ENCODE peak calls at places on chromosomes 4 and X, in seven cellular contexts. P is PC-9, M is cardiac fibroblast, W is heart left ventricle, O is GM12865, X is fibroblast of pulmonary artery, Y is prostate gland. H is an unnamed sample.

GRCh38 chr4:8391972-8392371 is 48.6 kb downstream of the ACOX3 start:
- DNase-seq in P (peak; percentile 78), M (peak; percentile 93), W (peak; percentile 69), O (peak; percentile 84), X (peak; percentile 93), Y (peak; percentile 22), H (no peak)

GRCh38 chr4:337932-338758 is 531 bp downstream of the ZNF141 start:
- DNase-seq in P (no peak), M (peak; percentile 60), W (peak; percentile 36), O (peak; percentile 55), X (peak; percentile 57), Y (peak; percentile 7), H (peak; percentile 77)

GRCh38 chrX:134600714-134601113 is 57.6 kb downstream of the PLAC1 start:
- DNase-seq in P (peak; percentile 83), M (peak; percentile 37), W (no peak), O (peak; percentile 36), X (peak; percentile 41), Y (no peak), H (no peak)

GRCh38 chrX:14064632-14065432 is 35.1 kb upstream of the GEMIN8 start:
- DNase-seq in P (peak; percentile 74), M (peak; percentile 57), W (no peak), O (no peak), X (peak; percentile 68), Y (no peak), H (no peak)

GRCh38 chr4:8374851-8375649 is 65.5 kb downstream of the ACOX3 start:
- DNase-seq in P (no peak), M (no peak), W (no peak), O (no peak), X (no peak), Y (no peak), H (no peak)

GRCh38 chr4:24564488-24564887 is 19.9 kb downstream of the DHX15 start:
- DNase-seq in P (no peak), M (peak; percentile 43), W (no peak), O (no peak), X (peak; percentile 56), Y (no peak), H (no peak)

GRCh38 chr4:110769578-110769977 is 146.7 kb upstream of the PITX2 start:
- DNase-seq in P (no peak), M (no peak), W (no peak), O (no peak), X (no peak), Y (no peak), H (no peak)

GRCh38 chr4:166324321-166324720 is 451.3 kb downstream of the TLL1 start:
- DNase-seq in P (no peak), M (peak; percentile 19), W (no peak), O (peak; percentile 53), X (peak; percentile 38), Y (no peak), H (no peak)

GRCh38 chr4:82358773-82359324 is 14.9 kb downstream of the HNRNPD start:
- DNase-seq in P (no peak), M (no peak), W (no peak), O (no peak), X (no peak), Y (no peak), H (no peak)

GRCh38 chrX:12228862-12229261 is 90.6 kb downstream of the FRMPD4 start:
- DNase-seq in P (no peak), M (no peak), W (no peak), O (no peak), X (no peak), Y (no peak), H (no peak)

GRCh38 chr4:74934016-74934821 is 1.3 kb downstream of the PARM1 start:
- DNase-seq in P (peak; percentile 50), M (peak; percentile 26), W (peak; percentile 22), O (peak; percentile 30), X (peak; percentile 24), Y (peak; percentile 62), H (peak; percentile 67)

GRCh38 chr4:14726441-14727405 is 275.6 kb upstream of the CPEB2 start:
- DNase-seq in P (peak; percentile 89), M (peak; percentile 28), W (no peak), O (peak; percentile 26), X (peak; percentile 40), Y (peak; percentile 38), H (no peak)

GRCh38 chr4:44722001-44722400 is 4.4 kb downstream of the GNPDA2 start:
- DNase-seq in P (no peak), M (no peak), W (no peak), O (no peak), X (no peak), Y (no peak), H (no peak)

GRCh38 chrX:110180928-110181310 is 137.0 kb downstream of the AMMECR1 start:
- DNase-seq in P (peak; percentile 37), M (no peak), W (no peak), O (peak; percentile 68), X (no peak), Y (no peak), H (no peak)

GRCh38 chr4:152780267-152780811 is 585 bp downstream of the ARFIP1 start:
- DNase-seq in P (no peak), M (peak; percentile 36), W (peak; percentile 11), O (no peak), X (peak; percentile 38), Y (peak; percentile 9), H (no peak)

GRCh38 chr4:84470204-84470785 is 28.8 kb downstream of the NKX6-1 start:
- DNase-seq in P (no peak), M (peak; percentile 5), W (no peak), O (peak; percentile 20), X (no peak), Y (no peak), H (no peak)

GRCh38 chr4:81398379-81398778 is 73.3 kb downstream of the RASGEF1B start:
- DNase-seq in P (no peak), M (no peak), W (no peak), O (no peak), X (no peak), Y (no peak), H (no peak)

GRCh38 chr4:110049951-110050925 is 137.6 kb downstream of the EGF start:
- DNase-seq in P (no peak), M (peak; percentile 63), W (peak; percentile 24), O (peak; percentile 71), X (peak; percentile 62), Y (peak; percentile 20), H (no peak)

GRCh38 chr4:177117256-177117655 is 192.4 kb upstream of the NEIL3 start:
- DNase-seq in P (no peak), M (no peak), W (no peak), O (no peak), X (no peak), Y (no peak), H (no peak)

GRCh38 chr4:91448668-91449330 is 855.0 kb upstream of the GRID2 start:
- DNase-seq in P (no peak), M (peak; percentile 48), W (no peak), O (no peak), X (peak; percentile 67), Y (no peak), H (no peak)

GRCh38 chrX:32024072-32024471 is 952.2 kb upstream of the FTHL17 start:
- DNase-seq in P (no peak), M (no peak), W (no peak), O (no peak), X (no peak), Y (no peak), H (no peak)

GRCh38 chr4:67403342-67403741 is 142.0 kb downstream of the CENPC start:
- DNase-seq in P (no peak), M (no peak), W (no peak), O (no peak), X (no peak), Y (no peak), H (no peak)

GRCh38 chrX:2935364-2935748 is 6.2 kb upstream of the ARSD start:
- DNase-seq in P (no peak), M (peak; percentile 34), W (no peak), O (no peak), X (peak; percentile 45), Y (no peak), H (no peak)

GRCh38 chr4:16449381-16449780 is 223.1 kb upstream of the TAPT1 start:
- DNase-seq in P (no peak), M (no peak), W (no peak), O (no peak), X (no peak), Y (no peak), H (no peak)

GRCh38 chr4:8160572-8160971 is 2.0 kb upstream of the ABLIM2 start:
- DNase-seq in P (no peak), M (no peak), W (no peak), O (no peak), X (no peak), Y (no peak), H (no peak)

GRCh38 chrX:1419545-1420355 is 27.8 kb upstream of the SLC25A6 start:
- DNase-seq in P (no peak), M (no peak), W (no peak), O (no peak), X (no peak), Y (no peak), H (no peak)

GRCh38 chr4:159543831-159544230 is 441.0 kb downstream of the RAPGEF2 start:
- DNase-seq in P (no peak), M (no peak), W (no peak), O (no peak), X (no peak), Y (no peak), H (no peak)
- TF ChIP-seq CTCF in P (no peak), M (no peak), W (no peak), O (no peak), X (no peak), Y (no peak), H (no peak)

GRCh38 chrX:135713795-135714194 is 356 bp downstream of the CT45A1 start:
- DNase-seq in P (no peak), M (no peak), W (no peak), O (no peak), X (no peak), Y (no peak), H (no peak)

DNA sequence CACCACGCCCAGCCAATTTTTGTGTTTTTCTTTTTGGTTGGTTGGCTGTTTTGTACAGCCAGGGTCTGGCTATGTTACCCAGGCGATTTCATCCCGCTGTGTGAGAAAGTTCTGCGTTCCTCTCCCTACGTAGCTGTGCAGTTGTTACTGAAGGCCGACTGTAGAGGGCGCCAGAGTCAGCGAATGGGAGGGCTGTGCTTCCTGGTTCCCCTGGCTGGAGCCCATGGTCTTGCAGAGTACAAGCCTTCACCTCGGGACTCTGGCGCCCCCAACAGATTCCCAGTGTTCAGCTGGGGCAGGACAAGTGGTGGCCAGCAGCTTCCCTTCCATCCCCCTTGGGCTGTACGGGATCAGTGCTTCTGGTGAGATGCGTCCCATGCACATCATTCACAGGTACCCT is 5.6 kb upstream of the CT45A1 start:
- DNase-seq in P (no peak), M (no peak), W (no peak), O (peak; percentile 52), X (no peak), Y (no peak), H (no peak)
- TF ChIP-seq CTCF in P (peak; percentile 42), M (no peak), W (no peak), O (peak; percentile 52), X (peak; percentile 1), Y (no peak), H (peak; percentile 52)

DNA sequence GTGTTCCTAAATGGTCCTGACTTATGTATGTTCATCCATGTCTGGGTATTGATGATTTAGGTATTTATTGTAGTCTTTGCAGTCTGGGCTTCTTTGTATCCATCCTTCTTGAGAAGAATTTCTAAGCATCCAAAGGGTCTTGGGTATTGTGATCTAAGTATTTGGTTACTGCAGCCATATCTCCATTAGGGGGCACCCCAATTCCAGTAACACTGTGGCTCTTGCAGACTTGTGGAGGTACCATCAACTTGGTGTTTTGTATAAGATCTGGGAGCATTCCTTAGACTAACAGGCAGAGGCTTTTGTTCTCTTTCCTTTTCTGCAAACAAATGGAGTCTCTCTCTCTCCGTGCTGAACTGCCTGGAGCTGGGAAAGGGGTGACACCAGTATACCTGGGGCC is 113.7 kb upstream of the NEXMIF start:
- DNase-seq in P (no peak), M (peak; percentile 24), W (no peak), O (peak; percentile 34), X (peak; percentile 46), Y (no peak), H (no peak)
- TF ChIP-seq CTCF in P (peak; percentile 50), M (peak; percentile 38), W (no peak), O (no peak), X (peak; percentile 34), Y (peak; percentile 10), H (peak; percentile 21)

GRCh38 chr4:168645933-168646768 is 149.3 kb downstream of the PALLD start:
- DNase-seq in P (no peak), M (no peak), W (no peak), O (no peak), X (no peak), Y (no peak), H (no peak)
- TF ChIP-seq CTCF in P (no peak), M (no peak), W (no peak), O (no peak), X (no peak), Y (no peak), H (no peak)